ENCODE peak calls at places on chromosomes 13 and 19, in seven cellular contexts. R is NCI-H2081, K is anterior cingulate cortex, B is HCEC 1CT, F is body of pancreas, E is pulmonary artery endothelial cell, Z is NAMALWA. W is an unnamed sample.

GRCh38 chr13:39810091-39810877 is 154.8 kb downstream of the COG6 start:
- DNase-seq in R (no peak), K (no peak), B (no peak), F (no peak), E (no peak), Z (no peak), W (no peak)

GRCh38 chr19:1468274-1469199 is 10.5 kb downstream of the C19orf25 start:
- DNase-seq in R (no peak), K (no peak), B (no peak), F (peak; percentile 48), E (no peak), Z (no peak), W (no peak)

GRCh38 chr19:44745386-44745831 is 3.1 kb upstream of the BCL3 start:
- DNase-seq in R (no peak), K (no peak), B (peak; percentile 77), F (no peak), E (no peak), Z (no peak), W (peak; percentile 82)

GRCh38 chr13:93279982-93280381 is 53.4 kb downstream of the GPC6 start:
- DNase-seq in R (peak; percentile 28), K (no peak), B (no peak), F (peak; percentile 47), E (no peak), Z (no peak), W (no peak)

GRCh38 chr19:53945441-53945840 is 17.3 kb upstream of the CACNG8 start:
- DNase-seq in R (no peak), K (no peak), B (no peak), F (no peak), E (no peak), Z (no peak), W (no peak)

GRCh38 chr13:42211704-42212103 is 60.2 kb upstream of the AKAP11 start:
- DNase-seq in R (no peak), K (no peak), B (peak; percentile 51), F (no peak), E (no peak), Z (no peak), W (no peak)

GRCh38 chr13:97366172-97366688 is 67.7 kb upstream of the RAP2A start:
- DNase-seq in R (no peak), K (no peak), B (peak; percentile 10), F (no peak), E (no peak), Z (no peak), W (no peak)

GRCh38 chr13:39777527-39778061 is 122.1 kb downstream of the COG6 start:
- DNase-seq in R (no peak), K (no peak), B (peak; percentile 98), F (no peak), E (peak; percentile 78), Z (peak; percentile 62), W (no peak)

GRCh38 chr19:46741447-46741846 is 4.4 kb upstream of the FKRP start:
- DNase-seq in R (no peak), K (no peak), B (no peak), F (no peak), E (no peak), Z (no peak), W (no peak)

GRCh38 chr19:19406878-19407639 is 1.6 kb downstream of the GATAD2A start:
- DNase-seq in R (no peak), K (peak; percentile 6), B (peak; percentile 44), F (peak; percentile 43), E (no peak), Z (peak; percentile 84), W (peak; percentile 68)

GRCh38 chr13:70668983-70669382 is 560.7 kb upstream of the KLHL1 start:
- DNase-seq in R (no peak), K (no peak), B (no peak), F (no peak), E (no peak), Z (no peak), W (no peak)

W was measured in testis.